ENCODE peak calls at places on chromosome 3, in five cellular contexts. Q is ELF-1; U is stimulated activated CD4-positive, alpha-beta T cell treated with anti-CD3 and anti-CD28 coated beads, Interleukin-4, amount 100 ng/mL, for 4 hours; M is AG08395; H is hippocampal formation. A is an unnamed sample.

GRCh38 chr3:52791396-52791795 is 3.2 kb upstream of the ITIH3 start:
- DNase-seq in M (no peak), U (no peak), Q (no peak), H (no peak), A (no peak)

GRCh38 chr3:25176999-25177398 is 251.1 kb upstream of the RARB start:
- DNase-seq in H (no peak), M (no peak), Q (no peak), U (no peak), A (no peak)

GRCh38 chr3:126752303-126753190 is 48.5 kb downstream of the CHCHD6 start:
- DNase-seq in M (peak), H (peak), Q (peak), U (peak), A (peak)

GRCh38 chr3:132174500-132174899 is 139.7 kb upstream of the CPNE4 start:
- DNase-seq in Q (no peak), U (no peak), H (no peak), M (no peak), A (no peak)

GRCh38 chr3:150887031-150887430 is 18.2 kb downstream of the MINDY4B start:
- DNase-seq in M (no peak), Q (no peak), U (no peak), H (no peak), A (no peak)

GRCh38 chr3:133016838-133017309 is 21.3 kb upstream of the TMEM108 start:
- DNase-seq in U (no peak), H (no peak), M (no peak), Q (no peak), A (no peak)

GRCh38 chr3:176919836-176920760 is 277.2 kb downstream of the TBL1XR1 start:
- DNase-seq in Q (peak), M (no peak), H (no peak), U (no peak), A (no peak)

GRCh38 chr3:94115482-94115881 is 52.6 kb downstream of the NSUN3 start:
- DNase-seq in M (peak), H (peak), U (no peak), Q (peak), A (peak)

GRCh38 chr3:122982202-122983185 is 45.1 kb downstream of the SEMA5B start:
- DNase-seq in U (no peak), M (no peak), H (peak), Q (peak), A (peak)

GRCh38 chr3:124209426-124209825 is 217.5 kb upstream of the ROPN1 start:
- DNase-seq in H (no peak), U (no peak), Q (no peak), M (peak), A (no peak)

GRCh38 chr3:187208159-187208558 is 10.9 kb downstream of the RTP1 start:
- DNase-seq in M (peak), U (no peak), Q (no peak), H (no peak), A (no peak)

GRCh38 chr3:31882895-31883294 is 98.2 kb downstream of the OSBPL10 start:
- DNase-seq in M (no peak), Q (no peak), U (no peak), H (no peak), A (no peak)

GRCh38 chr3:180358179-180358578 is 243.8 kb upstream of the TTC14 start:
- DNase-seq in U (no peak), M (no peak), Q (no peak), H (no peak), A (no peak)

GRCh38 chr3:32105291-32106131 is 909 bp upstream of the GPD1L start:
- DNase-seq in H (no peak), Q (no peak), M (no peak), U (no peak), A (no peak)

GRCh38 chr3:77149382-77149781 is 109.5 kb downstream of the ROBO2 start:
- DNase-seq in Q (no peak), H (no peak), M (no peak), U (no peak), A (no peak)

GRCh38 chr3:38834110-38834509 is 18.1 kb upstream of the SCN10A start:
- DNase-seq in Q (peak), U (no peak), M (peak), H (no peak), A (peak)

GRCh38 chr3:138082085-138082991 is 33.1 kb downstream of the DZIP1L start:
- DNase-seq in Q (no peak), M (peak), U (no peak), H (no peak), A (peak)

GRCh38 chr3:120218981-120219380 is 66.0 kb downstream of the GPR156 start:
- DNase-seq in H (no peak), Q (no peak), U (no peak), M (no peak), A (no peak)

GRCh38 chr3:132788299-132788698 is 66.1 kb upstream of the NPHP3 start:
- DNase-seq in Q (no peak), H (peak), M (peak), U (no peak), A (no peak)

GRCh38 chr3:182165234-182165633 is 453.5 kb downstream of the SOX2 start:
- DNase-seq in U (no peak), Q (no peak), M (no peak), H (no peak), A (no peak)

GRCh38 chr3:184659797-184660301 is 52.0 kb downstream of the MAGEF1 start:
- DNase-seq in M (no peak), U (no peak), Q (peak), H (no peak), A (peak)

GRCh38 chr3:45486926-45487325 is 98.5 kb downstream of the LARS2 start:
- DNase-seq in H (no peak), U (no peak), Q (no peak), M (no peak), A (no peak)

GRCh38 chr3:140206196-140207040 is 271.4 kb downstream of the CLSTN2 start:
- DNase-seq in U (no peak), M (no peak), Q (peak), H (no peak), A (peak)

GRCh38 chr3:175591375-175591774 is 732.2 kb downstream of the NAALADL2 start:
- DNase-seq in H (no peak), Q (no peak), U (no peak), M (no peak), A (no peak)

GRCh38 chr3:126394179-126394976 is at the start of gene CFAP100:
- DNase-seq in U (no peak), M (peak), Q (peak), H (no peak), A (peak)

GRCh38 chr3:69871256-69871655 is 128.3 kb upstream of the SAMMSON start:
- DNase-seq in H (no peak), U (no peak), Q (no peak), M (no peak), A (no peak)

GRCh38 chr3:101962055-101962454 is 112.7 kb downstream of the NFKBIZ start:
- DNase-seq in U (no peak), Q (no peak), M (no peak), H (no peak), A (no peak)

GRCh38 chr3:130760922-130761321 is 14.3 kb upstream of the PIK3R4 start:
- DNase-seq in U (no peak), Q (no peak), M (no peak), H (no peak), A (peak)

GRCh38 chr3:171774516-171774915 is 35.8 kb downstream of the PLD1 start:
- DNase-seq in H (peak), U (no peak), Q (no peak), M (no peak), A (no peak)

A was measured in mesendoderm.